ENCODE peak calls at places on chromosomes 5 and 9, in five cellular contexts. U is activated CD4-positive, alpha-beta T cell treated with anti-CD3 and anti-CD28 coated beads for 24 hours; R is LNCaP clone FGC; S is fibroblast of mammary gland; O is HAP-1. D is an unnamed sample.

GRCh38 chr5:36398137-36398536 is 96.4 kb upstream of the RANBP3L start:
- DNase-seq in R (no peak), U (no peak), O (peak; percentile 46), S (peak; percentile 74), D (no peak)

GRCh38 chr5:160699301-160699700 is 152.7 kb downstream of the ATP10B start:
- DNase-seq in S (no peak), O (no peak), U (no peak), R (no peak), D (peak; percentile 7)

GRCh38 chr9:755454-756381 is 85.8 kb upstream of the DMRT1 start:
- DNase-seq in O (no peak), R (no peak), S (peak; percentile 96), U (no peak), D (no peak)

GRCh38 chr5:142109356-142110045 is 922 bp downstream of the NDFIP1 start:
- DNase-seq in U (peak; percentile 39), R (no peak), O (peak; percentile 16), S (peak; percentile 29), D (no peak)

GRCh38 chr5:167389537-167389936 is 901.9 kb upstream of the WWC1 start:
- DNase-seq in O (no peak), S (no peak), R (no peak), U (no peak), D (no peak)

GRCh38 chr5:58984009-58984525 is 401.2 kb downstream of the RAB3C start:
- DNase-seq in O (no peak), R (no peak), U (no peak), S (no peak), D (no peak)

GRCh38 chr5:124980174-124980941 is 233.9 kb upstream of the ZNF608 start:
- DNase-seq in U (no peak), O (peak; percentile 96), S (no peak), R (no peak), D (no peak)

GRCh38 chr9:33161011-33161588 is 6.0 kb downstream of the B4GALT1 start:
- DNase-seq in R (peak; percentile 41), O (peak; percentile 62), S (peak; percentile 97), U (no peak), D (peak; percentile 95)

GRCh38 chr5:172002310-172002709 is 4.1 kb downstream of the FBXW11 start:
- DNase-seq in O (peak; percentile 35), S (peak; percentile 37), R (no peak), U (no peak), D (no peak)

GRCh38 chr5:133227082-133227481 is 175.3 kb downstream of the HSPA4 start:
- DNase-seq in R (no peak), S (no peak), O (no peak), U (no peak), D (no peak)

GRCh38 chr5:176594554-176594953 is 15.4 kb downstream of the GPRIN1 start:
- DNase-seq in S (no peak), U (no peak), O (no peak), R (no peak), D (no peak)

GRCh38 chr9:81815781-81816180 is 112.4 kb upstream of the SPATA31D4 start:
- DNase-seq in R (no peak), U (no peak), S (no peak), O (no peak), D (no peak)

GRCh38 chr9:38024036-38024681 is 44.9 kb downstream of the SHB start:
- DNase-seq in U (no peak), O (no peak), R (no peak), S (peak; percentile 81), D (no peak)

GRCh38 chr9:85716031-85716877 is 25.5 kb downstream of the AGTPBP1 start:
- DNase-seq in O (no peak), R (no peak), U (no peak), S (no peak), D (no peak)

GRCh38 chr5:173069661-173070060 is 13.5 kb downstream of the CREBRF start:
- DNase-seq in U (no peak), S (no peak), O (no peak), R (no peak), D (no peak)

GRCh38 chr9:125255781-125256391 is 5.7 kb upstream of the GAPVD1 start:
- DNase-seq in R (no peak), O (no peak), S (no peak), U (no peak), D (no peak)

GRCh38 chr9:128553695-128554094 is 1.3 kb downstream of the SPTAN1 start:
- DNase-seq in O (no peak), S (peak; percentile 88), U (no peak), R (no peak), D (no peak)

GRCh38 chr5:149422429-149423286 is 43.6 kb upstream of the IL17B start:
- DNase-seq in R (no peak), U (no peak), S (peak; percentile 75), O (no peak), D (no peak)

GRCh38 chr5:59007460-59008063 is 424.7 kb downstream of the RAB3C start:
- DNase-seq in R (peak; percentile 30), S (peak; percentile 60), O (peak; percentile 58), U (no peak), D (no peak)

GRCh38 chr5:74648835-74649286 is 8.3 kb upstream of the ENC1 start:
- DNase-seq in O (peak; percentile 68), R (no peak), U (no peak), S (peak; percentile 69), D (no peak)

GRCh38 chr9:96499257-96499656 is 49.3 kb downstream of the HABP4 start:
- DNase-seq in O (no peak), U (no peak), S (no peak), R (no peak), D (no peak)

GRCh38 chr9:99239341-99240055 is 17.4 kb downstream of the SEC61B start:
- DNase-seq in S (peak; percentile 75), O (no peak), R (no peak), U (no peak), D (no peak)

GRCh38 chr5:117504245-117504644 is 929.6 kb upstream of the SEMA6A start:
- DNase-seq in R (no peak), S (peak; percentile 28), O (no peak), U (no peak), D (no peak)

GRCh38 chr5:17665836-17666235 is 31.6 kb downstream of the TAF11L14 start:
- DNase-seq in R (no peak), S (no peak), O (no peak), U (no peak), D (no peak)

GRCh38 chr9:129752915-129753724 is at the start of gene PTGES:
- DNase-seq in U (peak; percentile 27), O (peak; percentile 61), S (peak; percentile 77), R (no peak), D (peak; percentile 62)

GRCh38 chr9:12774861-12775367 is at the start of gene LURAP1L:
- DNase-seq in U (no peak), S (peak; percentile 86), R (no peak), O (peak; percentile 64), D (no peak)

GRCh38 chr5:525916-526315 is 1.7 kb upstream of the SLC9A3 start:
- DNase-seq in U (no peak), S (no peak), R (no peak), O (no peak), D (no peak)

GRCh38 chr5:140259509-140259908 is 43.4 kb downstream of the PFDN1 start:
- DNase-seq in R (no peak), O (no peak), S (no peak), U (no peak), D (no peak)

GRCh38 chr5:132227485-132228240 is at the start of gene P4HA2:
- DNase-seq in S (peak; percentile 67), U (no peak), R (peak; percentile 35), O (peak; percentile 74), D (no peak)

GRCh38 chr5:370959-371810 is 49.7 kb downstream of the AHRR start:
- DNase-seq in O (no peak), U (no peak), R (no peak), S (no peak), D (no peak)

GRCh38 chr5:111461261-111461671 is 51.1 kb downstream of the STARD4 start:
- DNase-seq in O (no peak), R (no peak), U (no peak), S (peak; percentile 11), D (no peak)

GRCh38 chr5:141547488-141547887 is 58.6 kb downstream of the PCDHGC5 start:
- DNase-seq in S (peak; percentile 59), O (no peak), U (no peak), R (no peak), D (no peak)